ENCODE peak calls at places on chromosome X, in nine cellular contexts. One of them, this sample, is unnamed.

GRCh38 chrX:29890004-29890403 is 325.4 kb upstream of the MAGEB2 start:
- DNase-seq in GM04504: peak; percentile 2
- DNase-seq in posterior vena cava: no peak
- DNase-seq in A673: no peak
- DNase-seq in mesenchymal stem cell: peak; percentile 12
- DNase-seq in NCI-H510A treated with DMSO at 0.1 percent for 48 hours: no peak
- DNase-seq in aorta: no peak
- DNase-seq in foreskin melanocyte: no peak
- DNase-seq in NCI-H1092 treated with DMSO at 0.1 percent for 48 hours: no peak
- DNase-seq in this sample: no peak

GRCh38 chrX:131792356-131792749 is 230.7 kb upstream of the STK26 start:
- DNase-seq in mesenchymal stem cell: no peak
- DNase-seq in NCI-H1092 treated with DMSO at 0.1 percent for 48 hours: peak; percentile 72
- DNase-seq in foreskin melanocyte: no peak
- DNase-seq in posterior vena cava: peak; percentile 94
- DNase-seq in aorta: peak; percentile 92
- DNase-seq in A673: peak; percentile 90
- DNase-seq in NCI-H510A treated with DMSO at 0.1 percent for 48 hours: no peak
- DNase-seq in GM04504: peak; percentile 83
- DNase-seq in this sample: no peak

GRCh38 chrX:29653721-29654120 is 561.6 kb upstream of the MAGEB2 start:
- DNase-seq in posterior vena cava: no peak
- DNase-seq in NCI-H1092 treated with DMSO at 0.1 percent for 48 hours: no peak
- DNase-seq in A673: no peak
- DNase-seq in NCI-H510A treated with DMSO at 0.1 percent for 48 hours: no peak
- DNase-seq in GM04504: no peak
- DNase-seq in foreskin melanocyte: no peak
- DNase-seq in aorta: no peak
- DNase-seq in mesenchymal stem cell: no peak
- DNase-seq in this sample: no peak

GRCh38 chrX:34656842-34657780 is at the start of gene TMEM47:
- DNase-seq in aorta: peak; percentile 90
- DNase-seq in NCI-H1092 treated with DMSO at 0.1 percent for 48 hours: peak; percentile 35
- DNase-seq in A673: peak; percentile 84
- DNase-seq in posterior vena cava: peak; percentile 83
- DNase-seq in foreskin melanocyte: no peak
- DNase-seq in NCI-H510A treated with DMSO at 0.1 percent for 48 hours: peak; percentile 59
- DNase-seq in GM04504: peak; percentile 58
- DNase-seq in mesenchymal stem cell: peak; percentile 83
- DNase-seq in this sample: peak; percentile 37

GRCh38 chrX:133726211-133726630 is 259.2 kb downstream of the GPC3 start:
- DNase-seq in foreskin melanocyte: peak; percentile 13
- DNase-seq in posterior vena cava: no peak
- DNase-seq in A673: peak; percentile 86
- DNase-seq in mesenchymal stem cell: peak; percentile 54
- DNase-seq in GM04504: peak; percentile 6
- DNase-seq in NCI-H1092 treated with DMSO at 0.1 percent for 48 hours: peak; percentile 43
- DNase-seq in aorta: no peak
- DNase-seq in NCI-H510A treated with DMSO at 0.1 percent for 48 hours: peak; percentile 73
- DNase-seq in this sample: peak; percentile 45

GRCh38 chrX:116317409-116317808 is 119.0 kb upstream of the SLC6A14 start:
- DNase-seq in posterior vena cava: no peak
- DNase-seq in A673: peak; percentile 73
- DNase-seq in GM04504: no peak
- DNase-seq in mesenchymal stem cell: peak; percentile 56
- DNase-seq in aorta: no peak
- DNase-seq in NCI-H510A treated with DMSO at 0.1 percent for 48 hours: no peak
- DNase-seq in foreskin melanocyte: peak; percentile 95
- DNase-seq in NCI-H1092 treated with DMSO at 0.1 percent for 48 hours: no peak
- DNase-seq in this sample: no peak

GRCh38 chrX:31260351-31260750 is 188.5 kb upstream of the FTHL17 start:
- DNase-seq in mesenchymal stem cell: no peak
- DNase-seq in foreskin melanocyte: no peak
- DNase-seq in NCI-H1092 treated with DMSO at 0.1 percent for 48 hours: no peak
- DNase-seq in NCI-H510A treated with DMSO at 0.1 percent for 48 hours: no peak
- DNase-seq in A673: no peak
- DNase-seq in GM04504: peak; percentile 8
- DNase-seq in aorta: no peak
- DNase-seq in posterior vena cava: no peak
- DNase-seq in this sample: no peak

GRCh38 chrX:153879741-153880439 is 6.1 kb downstream of the L1CAM start:
- DNase-seq in mesenchymal stem cell: no peak
- DNase-seq in A673: no peak
- DNase-seq in posterior vena cava: no peak
- DNase-seq in NCI-H510A treated with DMSO at 0.1 percent for 48 hours: no peak
- DNase-seq in aorta: no peak
- DNase-seq in GM04504: no peak
- DNase-seq in foreskin melanocyte: no peak
- DNase-seq in NCI-H1092 treated with DMSO at 0.1 percent for 48 hours: no peak
- DNase-seq in this sample: no peak

GRCh38 chrX:70806081-70806480 is 102.4 kb downstream of the TEX11 start:
- DNase-seq in posterior vena cava: no peak
- DNase-seq in mesenchymal stem cell: no peak
- DNase-seq in foreskin melanocyte: no peak
- DNase-seq in NCI-H1092 treated with DMSO at 0.1 percent for 48 hours: no peak
- DNase-seq in NCI-H510A treated with DMSO at 0.1 percent for 48 hours: no peak
- DNase-seq in GM04504: no peak
- DNase-seq in aorta: no peak
- DNase-seq in A673: no peak
- DNase-seq in this sample: no peak

GRCh38 chrX:118271770-118272169 is 74.1 kb upstream of the WDR44 start:
- DNase-seq in A673: peak; percentile 86
- DNase-seq in posterior vena cava: no peak
- DNase-seq in foreskin melanocyte: peak; percentile 41
- DNase-seq in NCI-H1092 treated with DMSO at 0.1 percent for 48 hours: no peak
- DNase-seq in GM04504: no peak
- DNase-seq in NCI-H510A treated with DMSO at 0.1 percent for 48 hours: no peak
- DNase-seq in aorta: no peak
- DNase-seq in mesenchymal stem cell: no peak
- DNase-seq in this sample: no peak

GRCh38 chrX:71227370-71228062 is 4.5 kb downstream of the GJB1 start:
- DNase-seq in GM04504: no peak
- DNase-seq in NCI-H1092 treated with DMSO at 0.1 percent for 48 hours: no peak
- DNase-seq in A673: no peak
- DNase-seq in foreskin melanocyte: no peak
- DNase-seq in mesenchymal stem cell: no peak
- DNase-seq in posterior vena cava: no peak
- DNase-seq in NCI-H510A treated with DMSO at 0.1 percent for 48 hours: no peak
- DNase-seq in aorta: no peak
- DNase-seq in this sample: no peak

GRCh38 chrX:121208563-121208962 is 161.2 kb downstream of the GLUD2 start:
- DNase-seq in posterior vena cava: no peak
- DNase-seq in NCI-H1092 treated with DMSO at 0.1 percent for 48 hours: no peak
- DNase-seq in mesenchymal stem cell: no peak
- DNase-seq in NCI-H510A treated with DMSO at 0.1 percent for 48 hours: no peak
- DNase-seq in foreskin melanocyte: no peak
- DNase-seq in aorta: no peak
- DNase-seq in GM04504: no peak
- DNase-seq in A673: no peak
- DNase-seq in this sample: no peak

GRCh38 chrX:77749695-77750094 is 36.3 kb downstream of the ATRX start:
- DNase-seq in mesenchymal stem cell: peak; percentile 80
- DNase-seq in foreskin melanocyte: peak; percentile 49
- DNase-seq in GM04504: peak; percentile 13
- DNase-seq in posterior vena cava: no peak
- DNase-seq in A673: no peak
- DNase-seq in aorta: no peak
- DNase-seq in NCI-H510A treated with DMSO at 0.1 percent for 48 hours: no peak
- DNase-seq in NCI-H1092 treated with DMSO at 0.1 percent for 48 hours: no peak
- DNase-seq in this sample: peak; percentile 28

GRCh38 chrX:154900323-154900722 is 14.2 kb downstream of the F8A1 start:
- DNase-seq in aorta: no peak
- DNase-seq in GM04504: no peak
- DNase-seq in foreskin melanocyte: no peak
- DNase-seq in NCI-H1092 treated with DMSO at 0.1 percent for 48 hours: no peak
- DNase-seq in NCI-H510A treated with DMSO at 0.1 percent for 48 hours: no peak
- DNase-seq in mesenchymal stem cell: no peak
- DNase-seq in A673: no peak
- DNase-seq in posterior vena cava: no peak
- DNase-seq in this sample: no peak

GRCh38 chrX:129737921-129738320 is 858 bp upstream of the XPNPEP2 start:
- DNase-seq in NCI-H510A treated with DMSO at 0.1 percent for 48 hours: no peak
- DNase-seq in aorta: no peak
- DNase-seq in NCI-H1092 treated with DMSO at 0.1 percent for 48 hours: no peak
- DNase-seq in GM04504: no peak
- DNase-seq in foreskin melanocyte: no peak
- DNase-seq in A673: no peak
- DNase-seq in posterior vena cava: peak; percentile 67
- DNase-seq in mesenchymal stem cell: peak; percentile 64
- DNase-seq in this sample: no peak

GRCh38 chrX:23246001-23246400 is 88.6 kb upstream of the PTCHD1 start:
- DNase-seq in NCI-H1092 treated with DMSO at 0.1 percent for 48 hours: no peak
- DNase-seq in foreskin melanocyte: no peak
- DNase-seq in aorta: no peak
- DNase-seq in mesenchymal stem cell: peak; percentile 33
- DNase-seq in NCI-H510A treated with DMSO at 0.1 percent for 48 hours: no peak
- DNase-seq in posterior vena cava: no peak
- DNase-seq in GM04504: no peak
- DNase-seq in A673: no peak
- DNase-seq in this sample: no peak

GRCh38 chrX:110021180-110022022 is 18.5 kb downstream of the TMEM164 start:
- DNase-seq in GM04504: peak; percentile 41
- DNase-seq in A673: no peak
- DNase-seq in aorta: no peak
- DNase-seq in NCI-H510A treated with DMSO at 0.1 percent for 48 hours: no peak
- DNase-seq in posterior vena cava: no peak
- DNase-seq in foreskin melanocyte: no peak
- DNase-seq in NCI-H1092 treated with DMSO at 0.1 percent for 48 hours: no peak
- DNase-seq in mesenchymal stem cell: peak; percentile 67
- DNase-seq in this sample: no peak

GRCh38 chrX:20521245-20521644 is 254.5 kb upstream of the RPS6KA3 start:
- DNase-seq in foreskin melanocyte: no peak
- DNase-seq in aorta: no peak
- DNase-seq in NCI-H1092 treated with DMSO at 0.1 percent for 48 hours: no peak
- DNase-seq in posterior vena cava: no peak
- DNase-seq in A673: peak; percentile 64
- DNase-seq in GM04504: no peak
- DNase-seq in NCI-H510A treated with DMSO at 0.1 percent for 48 hours: no peak
- DNase-seq in mesenchymal stem cell: peak; percentile 60
- DNase-seq in this sample: no peak

GRCh38 chrX:129750971-129751370 is 12.2 kb downstream of the XPNPEP2 start:
- DNase-seq in GM04504: no peak
- DNase-seq in mesenchymal stem cell: no peak
- DNase-seq in aorta: peak; percentile 39
- DNase-seq in NCI-H1092 treated with DMSO at 0.1 percent for 48 hours: no peak
- DNase-seq in A673: no peak
- DNase-seq in posterior vena cava: peak; percentile 32
- DNase-seq in NCI-H510A treated with DMSO at 0.1 percent for 48 hours: no peak
- DNase-seq in foreskin melanocyte: no peak
- DNase-seq in this sample: no peak

GRCh38 chrX:23383411-23383810 is 48.8 kb downstream of the PTCHD1 start:
- DNase-seq in NCI-H1092 treated with DMSO at 0.1 percent for 48 hours: no peak
- DNase-seq in aorta: no peak
- DNase-seq in NCI-H510A treated with DMSO at 0.1 percent for 48 hours: no peak
- DNase-seq in foreskin melanocyte: no peak
- DNase-seq in mesenchymal stem cell: peak; percentile 23
- DNase-seq in A673: no peak
- DNase-seq in GM04504: no peak
- DNase-seq in posterior vena cava: no peak
- DNase-seq in this sample: peak; percentile 41

GRCh38 chrX:129996120-129996519 is 13.7 kb downstream of the BCORL1 start:
- DNase-seq in NCI-H1092 treated with DMSO at 0.1 percent for 48 hours: no peak
- DNase-seq in aorta: peak; percentile 52
- DNase-seq in A673: peak; percentile 32
- DNase-seq in mesenchymal stem cell: no peak
- DNase-seq in posterior vena cava: no peak
- DNase-seq in NCI-H510A treated with DMSO at 0.1 percent for 48 hours: no peak
- DNase-seq in GM04504: peak; percentile 50
- DNase-seq in foreskin melanocyte: no peak
- DNase-seq in this sample: peak; percentile 29

GRCh38 chrX:13334491-13334890 is 14.6 kb upstream of the ATXN3L start:
- DNase-seq in posterior vena cava: no peak
- DNase-seq in GM04504: no peak
- DNase-seq in A673: no peak
- DNase-seq in mesenchymal stem cell: no peak
- DNase-seq in foreskin melanocyte: no peak
- DNase-seq in NCI-H1092 treated with DMSO at 0.1 percent for 48 hours: no peak
- DNase-seq in NCI-H510A treated with DMSO at 0.1 percent for 48 hours: no peak
- DNase-seq in aorta: no peak
- DNase-seq in this sample: peak; percentile 6